ENCODE peak calls at places on chromosomes 11 and 22, in four cellular contexts. One of them, this sample, is unnamed. For H3K36me3, H3K4me1 and H3K27me3, the result is how much of the 10 kb centered on the place peaks cover.

GRCh38 chr11:76962583-76963416 is 71.4 kb upstream of the B3GNT6 start:
- DNase-seq in Peyer's patch: no peak
- DNase-seq in CD8-positive, alpha-beta memory T cell: no peak
- DNase-seq in right atrium auricular region: no peak
- DNase-seq in this sample: no peak

GRCh38 chr11:64457416-64458010 is 98.6 kb downstream of the RPS6KA4 start:
- DNase-seq in right atrium auricular region: no peak
- DNase-seq in CD8-positive, alpha-beta memory T cell: no peak
- DNase-seq in Peyer's patch: no peak
- DNase-seq in this sample: no peak

GRCh38 chr22:46770151-46770641 is 7.7 kb downstream of the TBC1D22A start:
- DNase-seq in CD8-positive, alpha-beta memory T cell: no peak
- DNase-seq in Peyer's patch: no peak
- DNase-seq in right atrium auricular region: no peak
- DNase-seq in this sample: no peak

GRCh38 chr11:82775736-82776346 is 42.2 kb upstream of the FAM181B start:
- DNase-seq in CD8-positive, alpha-beta memory T cell: no peak
- DNase-seq in Peyer's patch: no peak
- DNase-seq in right atrium auricular region: no peak
- DNase-seq in this sample: peak

GRCh38 chr11:6251120-6251733 is 8.4 kb upstream of the CCKBR start:
- DNase-seq in Peyer's patch: peak
- DNase-seq in right atrium auricular region: peak
- DNase-seq in CD8-positive, alpha-beta memory T cell: no peak
- DNase-seq in this sample: peak

GRCh38 chr22:36341640-36342041 is 46.1 kb downstream of the MYH9 start:
- DNase-seq in Peyer's patch: no peak
- DNase-seq in right atrium auricular region: no peak
- DNase-seq in CD8-positive, alpha-beta memory T cell: no peak
- DNase-seq in this sample: no peak

GRCh38 chr11:64203421-64204079 is 3.0 kb upstream of the FERMT3 start:
- DNase-seq in CD8-positive, alpha-beta memory T cell: no peak
- DNase-seq in right atrium auricular region: no peak
- DNase-seq in Peyer's patch: no peak
- DNase-seq in this sample: no peak

GRCh38 chr11:101825551-101825950 is 89.3 kb upstream of the CEP126 start:
- DNase-seq in CD8-positive, alpha-beta memory T cell: no peak
- DNase-seq in right atrium auricular region: no peak
- DNase-seq in Peyer's patch: no peak
- DNase-seq in this sample: no peak

GRCh38 chr11:103659138-103659734 is 377.2 kb upstream of the DDI1 start:
- DNase-seq in CD8-positive, alpha-beta memory T cell: no peak
- DNase-seq in right atrium auricular region: no peak
- DNase-seq in Peyer's patch: no peak
- DNase-seq in this sample: no peak

GRCh38 chr22:47260551-47260950 is 498.1 kb downstream of the TBC1D22A start:
- DNase-seq in Peyer's patch: no peak
- DNase-seq in CD8-positive, alpha-beta memory T cell: no peak
- DNase-seq in right atrium auricular region: no peak
- DNase-seq in this sample: no peak

GRCh38 chr11:64713031-64713780 is 9.8 kb downstream of the NRXN2 start:
- DNase-seq in right atrium auricular region: no peak
- DNase-seq in Peyer's patch: peak
- DNase-seq in CD8-positive, alpha-beta memory T cell: no peak
- DNase-seq in this sample: peak

GRCh38 chr22:50445071-50445879 is 29.6 kb downstream of the SBF1 start:
- DNase-seq in right atrium auricular region: no peak
- DNase-seq in CD8-positive, alpha-beta memory T cell: peak
- DNase-seq in Peyer's patch: no peak
- DNase-seq in this sample: no peak

GRCh38 chr22:50444663-50445062 is 30.2 kb downstream of the SBF1 start:
- DNase-seq in right atrium auricular region: no peak
- DNase-seq in Peyer's patch: peak
- DNase-seq in CD8-positive, alpha-beta memory T cell: no peak
- DNase-seq in this sample: peak

GRCh38 chr22:50443801-50444625 is 30.8 kb downstream of the SBF1 start:
- DNase-seq in Peyer's patch: no peak
- DNase-seq in right atrium auricular region: no peak
- DNase-seq in CD8-positive, alpha-beta memory T cell: no peak
- DNase-seq in this sample: peak

GRCh38 chr22:50441428-50441993 is 33.3 kb downstream of the SBF1 start:
- DNase-seq in right atrium auricular region: no peak
- DNase-seq in Peyer's patch: no peak
- DNase-seq in CD8-positive, alpha-beta memory T cell: no peak
- DNase-seq in this sample: no peak

GRCh38 chr22:50443202-50443601 is 31.6 kb downstream of the SBF1 start:
- DNase-seq in CD8-positive, alpha-beta memory T cell: no peak
- DNase-seq in Peyer's patch: no peak
- DNase-seq in right atrium auricular region: no peak
- DNase-seq in this sample: no peak
- H3K36me3 ChIP-seq in CD8-positive, alpha-beta memory T cell: under half
- H3K36me3 ChIP-seq in Peyer's patch: under half
- H3K36me3 ChIP-seq in right atrium auricular region: half or more
- H3K36me3 ChIP-seq in this sample: half or more

DNA sequence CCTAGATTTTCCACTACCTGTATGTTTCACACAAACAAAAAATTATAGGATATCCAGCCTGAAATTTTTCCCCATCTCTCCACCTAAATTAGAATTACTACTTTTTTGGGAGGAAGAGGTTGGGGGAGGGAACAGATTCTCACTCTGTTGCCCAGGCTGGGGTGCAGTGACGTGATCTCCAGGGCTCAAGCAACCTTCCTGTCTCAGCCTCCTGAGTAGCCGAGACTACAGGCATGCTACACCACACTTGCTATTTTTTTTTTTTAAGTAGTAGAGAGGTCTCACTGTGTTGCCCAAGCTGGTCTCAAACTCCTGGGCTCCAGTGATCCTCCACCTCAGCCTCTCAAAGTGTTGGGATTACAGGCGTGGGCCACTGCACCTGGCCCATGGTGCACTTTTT is 9.5 kb downstream of the JAML start:
- DNase-seq in CD8-positive, alpha-beta memory T cell: no peak
- DNase-seq in Peyer's patch: no peak
- DNase-seq in right atrium auricular region: no peak
- DNase-seq in this sample: no peak
- H3K4me1 ChIP-seq in CD8-positive, alpha-beta memory T cell: half or more
- H3K4me1 ChIP-seq in Peyer's patch: under half
- H3K4me1 ChIP-seq in right atrium auricular region: under half
- H3K4me1 ChIP-seq in this sample: under half

GRCh38 chr11:69773626-69774353 is 1.4 kb downstream of the FGF4 start:
- DNase-seq in right atrium auricular region: no peak
- DNase-seq in CD8-positive, alpha-beta memory T cell: no peak
- DNase-seq in Peyer's patch: no peak
- DNase-seq in this sample: no peak

GRCh38 chr11:69778373-69778772 is 3.2 kb upstream of the FGF4 start:
- DNase-seq in Peyer's patch: no peak
- DNase-seq in right atrium auricular region: no peak
- DNase-seq in CD8-positive, alpha-beta memory T cell: no peak
- DNase-seq in this sample: no peak

GRCh38 chr11:69772646-69773045 is 2.5 kb downstream of the FGF4 start:
- DNase-seq in right atrium auricular region: no peak
- DNase-seq in CD8-positive, alpha-beta memory T cell: no peak
- DNase-seq in Peyer's patch: no peak
- DNase-seq in this sample: no peak

GRCh38 chr11:69774354-69775162 is 583 bp downstream of the FGF4 start:
- DNase-seq in CD8-positive, alpha-beta memory T cell: no peak
- DNase-seq in Peyer's patch: no peak
- DNase-seq in right atrium auricular region: no peak
- DNase-seq in this sample: no peak

GRCh38 chr11:69775163-69775755 is at the start of gene FGF4:
- DNase-seq in CD8-positive, alpha-beta memory T cell: no peak
- DNase-seq in Peyer's patch: no peak
- DNase-seq in right atrium auricular region: no peak
- DNase-seq in this sample: no peak
- H3K27me3 ChIP-seq in CD8-positive, alpha-beta memory T cell: under half
- H3K27me3 ChIP-seq in Peyer's patch: under half
- H3K27me3 ChIP-seq in right atrium auricular region: under half
- H3K27me3 ChIP-seq in this sample: half or more

DNA sequence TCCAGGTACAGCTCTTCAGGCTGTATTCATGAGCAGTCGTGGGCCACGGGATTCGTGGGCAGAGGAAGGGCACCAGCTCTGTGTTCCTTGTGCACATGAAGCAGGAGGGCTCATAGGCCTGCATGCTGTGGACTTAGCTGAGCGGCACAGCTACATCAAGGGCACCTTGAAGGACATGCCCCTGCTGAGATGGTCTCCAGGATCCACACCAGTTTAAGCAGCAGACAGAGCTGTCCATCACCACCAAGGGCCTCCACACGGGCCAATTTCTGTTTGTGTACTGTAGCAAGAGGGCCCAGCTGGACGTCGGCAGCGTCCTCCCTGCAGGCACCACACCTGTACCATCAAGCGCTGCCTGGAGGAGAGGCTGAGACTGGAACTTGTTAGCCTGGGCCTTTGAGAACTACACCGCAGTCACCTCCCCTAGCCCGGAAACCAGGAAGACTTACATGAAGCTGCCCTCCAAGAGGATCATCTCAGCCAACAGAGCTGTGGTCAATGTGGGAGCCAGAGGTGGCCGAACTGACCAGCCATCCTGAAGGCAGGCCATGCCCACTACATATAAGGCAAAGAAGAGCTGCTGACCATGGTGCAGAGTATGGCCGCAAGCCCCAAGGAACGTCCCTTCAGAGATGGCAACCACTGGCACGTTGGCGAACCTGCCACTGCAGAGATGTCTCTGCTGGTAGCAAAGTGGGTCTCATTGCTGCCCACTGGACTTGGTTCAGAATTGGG is 32.7 kb upstream of the GNB1L start:
- DNase-seq in CD8-positive, alpha-beta memory T cell: no peak
- DNase-seq in Peyer's patch: no peak
- DNase-seq in right atrium auricular region: no peak
- DNase-seq in this sample: no peak
- H3K36me3 ChIP-seq in CD8-positive, alpha-beta memory T cell: under half
- H3K36me3 ChIP-seq in Peyer's patch: under half
- H3K36me3 ChIP-seq in right atrium auricular region: under half
- H3K36me3 ChIP-seq in this sample: under half

GRCh38 chr22:28799125-28799833 is 1.1 kb downstream of the XBP1 start:
- DNase-seq in right atrium auricular region: peak
- DNase-seq in Peyer's patch: no peak
- DNase-seq in CD8-positive, alpha-beta memory T cell: no peak
- DNase-seq in this sample: peak
- H3K4me1 ChIP-seq in right atrium auricular region: under half
- H3K4me1 ChIP-seq in Peyer's patch: under half
- H3K4me1 ChIP-seq in CD8-positive, alpha-beta memory T cell: half or more
- H3K4me1 ChIP-seq in this sample: under half

GRCh38 chr11:2687223-2687530 is 12.6 kb downstream of the KCNQ1OT1 start:
- DNase-seq in Peyer's patch: peak
- DNase-seq in CD8-positive, alpha-beta memory T cell: no peak
- DNase-seq in right atrium auricular region: no peak
- DNase-seq in this sample: no peak
- H3K27me3 ChIP-seq in Peyer's patch: under half
- H3K27me3 ChIP-seq in CD8-positive, alpha-beta memory T cell: under half
- H3K27me3 ChIP-seq in right atrium auricular region: under half
- H3K27me3 ChIP-seq in this sample: under half

GRCh38 chr11:128810784-128811514 is 56.1 kb downstream of the KCNJ1 start:
- DNase-seq in right atrium auricular region: no peak
- DNase-seq in CD8-positive, alpha-beta memory T cell: no peak
- DNase-seq in Peyer's patch: no peak
- DNase-seq in this sample: no peak
- H3K36me3 ChIP-seq in right atrium auricular region: under half
- H3K36me3 ChIP-seq in CD8-positive, alpha-beta memory T cell: under half
- H3K36me3 ChIP-seq in Peyer's patch: under half
- H3K36me3 ChIP-seq in this sample: under half